ENCODE peak calls at places on chromosomes 3 and 15, in six cellular contexts. One of them, this sample, is unnamed.

GRCh38 chr3:23406576-23406975 is 203.4 kb downstream of the UBE2E2 start:
- DNase-seq in A549: no peak
- DNase-seq in K562: no peak
- DNase-seq in HepG2: no peak
- DNase-seq in GM12878: no peak
- DNase-seq in endothelial cell of umbilical vein: no peak
- DNase-seq in this sample: no peak

GRCh38 chr3:2628117-2628516 is 482.1 kb downstream of the IL5RA start:
- DNase-seq in A549: no peak
- DNase-seq in K562: no peak
- DNase-seq in HepG2: no peak
- DNase-seq in GM12878: no peak
- DNase-seq in endothelial cell of umbilical vein: no peak
- DNase-seq in this sample: no peak

GRCh38 chr3:183396662-183397391 is 31.6 kb downstream of the MCF2L2 start:
- DNase-seq in A549: no peak
- DNase-seq in K562: no peak
- DNase-seq in HepG2: no peak
- DNase-seq in GM12878: no peak
- DNase-seq in endothelial cell of umbilical vein: no peak
- DNase-seq in this sample: no peak

GRCh38 chr3:65019412-65020093 is 331.8 kb upstream of the ADAMTS9 start:
- DNase-seq in A549: no peak
- DNase-seq in K562: no peak
- DNase-seq in HepG2: no peak
- DNase-seq in GM12878: no peak
- DNase-seq in endothelial cell of umbilical vein: no peak
- DNase-seq in this sample: no peak

GRCh38 chr3:51637941-51638471 is 33.0 kb upstream of the TEX264 start:
- DNase-seq in A549: peak; percentile 72
- DNase-seq in K562: peak; percentile 72
- DNase-seq in HepG2: peak; percentile 74
- DNase-seq in GM12878: no peak
- DNase-seq in endothelial cell of umbilical vein: peak; percentile 64
- DNase-seq in this sample: peak; percentile 75

GRCh38 chr15:73902121-73903020 is 23.9 kb upstream of the LOXL1 start:
- DNase-seq in A549: no peak
- DNase-seq in K562: no peak
- DNase-seq in HepG2: no peak
- DNase-seq in GM12878: no peak
- DNase-seq in endothelial cell of umbilical vein: no peak
- DNase-seq in this sample: no peak

GRCh38 chr15:29698030-29698701 is 124.1 kb downstream of the TJP1 start:
- DNase-seq in A549: peak; percentile 86
- DNase-seq in K562: no peak
- DNase-seq in HepG2: peak; percentile 61
- DNase-seq in GM12878: no peak
- DNase-seq in endothelial cell of umbilical vein: peak; percentile 90
- DNase-seq in this sample: no peak

GRCh38 chr3:69081583-69082262 is 1.6 kb upstream of the UBA3 start:
- DNase-seq in A549: no peak
- DNase-seq in K562: peak; percentile 13
- DNase-seq in HepG2: no peak
- DNase-seq in GM12878: peak; percentile 73
- DNase-seq in endothelial cell of umbilical vein: peak; percentile 69
- DNase-seq in this sample: no peak

GRCh38 chr3:112321867-112322652 is 10.9 kb upstream of the CD200 start:
- DNase-seq in A549: no peak
- DNase-seq in K562: no peak
- DNase-seq in HepG2: peak; percentile 11
- DNase-seq in GM12878: no peak
- DNase-seq in endothelial cell of umbilical vein: no peak
- DNase-seq in this sample: no peak

GRCh38 chr3:176005564-176005963 is 1146.4 kb downstream of the NAALADL2 start:
- DNase-seq in A549: no peak
- DNase-seq in K562: no peak
- DNase-seq in HepG2: no peak
- DNase-seq in GM12878: no peak
- DNase-seq in endothelial cell of umbilical vein: no peak
- DNase-seq in this sample: no peak

GRCh38 chr3:87766736-87767135 is 292.1 kb downstream of the CGGBP1 start:
- DNase-seq in A549: no peak
- DNase-seq in K562: no peak
- DNase-seq in HepG2: no peak
- DNase-seq in GM12878: no peak
- DNase-seq in endothelial cell of umbilical vein: no peak
- DNase-seq in this sample: no peak

GRCh38 chr15:44328135-44328534 is 39.6 kb downstream of the GOLM2 start:
- DNase-seq in A549: no peak
- DNase-seq in K562: no peak
- DNase-seq in HepG2: no peak
- DNase-seq in GM12878: no peak
- DNase-seq in endothelial cell of umbilical vein: no peak
- DNase-seq in this sample: no peak

GRCh38 chr3:87126321-87126720 is 100.8 kb upstream of the CHMP2B start:
- DNase-seq in A549: no peak
- DNase-seq in K562: no peak
- DNase-seq in HepG2: no peak
- DNase-seq in GM12878: no peak
- DNase-seq in endothelial cell of umbilical vein: no peak
- DNase-seq in this sample: no peak

GRCh38 chr3:169268942-169269460 is 394.5 kb downstream of the MECOM start:
- DNase-seq in A549: no peak
- DNase-seq in K562: no peak
- DNase-seq in HepG2: no peak
- DNase-seq in GM12878: no peak
- DNase-seq in endothelial cell of umbilical vein: no peak
- DNase-seq in this sample: no peak

GRCh38 chr3:101077361-101078011 is 84.3 kb upstream of the ABI3BP start:
- DNase-seq in A549: peak; percentile 16
- DNase-seq in K562: no peak
- DNase-seq in HepG2: no peak
- DNase-seq in GM12878: no peak
- DNase-seq in endothelial cell of umbilical vein: peak; percentile 83
- DNase-seq in this sample: no peak

GRCh38 chr15:85730001-85730820 is 64.5 kb downstream of the KLHL25 start:
- DNase-seq in A549: peak; percentile 73
- DNase-seq in K562: peak; percentile 66
- DNase-seq in HepG2: peak; percentile 53
- DNase-seq in GM12878: no peak
- DNase-seq in endothelial cell of umbilical vein: peak; percentile 74
- DNase-seq in this sample: peak; percentile 77

GRCh38 chr3:43287514-43287913 is 1.2 kb downstream of the SNRK start:
- DNase-seq in A549: no peak
- DNase-seq in K562: no peak
- DNase-seq in HepG2: no peak
- DNase-seq in GM12878: no peak
- DNase-seq in endothelial cell of umbilical vein: peak; percentile 33
- DNase-seq in this sample: peak; percentile 18

GRCh38 chr15:35692256-35692867 is 146.4 kb upstream of the DPH6 start:
- DNase-seq in A549: no peak
- DNase-seq in K562: no peak
- DNase-seq in HepG2: no peak
- DNase-seq in GM12878: no peak
- DNase-seq in endothelial cell of umbilical vein: peak; percentile 90
- DNase-seq in this sample: no peak

GRCh38 chr3:185397676-185398075 is 34.7 kb downstream of the MAP3K13 start:
- DNase-seq in A549: no peak
- DNase-seq in K562: no peak
- DNase-seq in HepG2: no peak
- DNase-seq in GM12878: no peak
- DNase-seq in endothelial cell of umbilical vein: no peak
- DNase-seq in this sample: no peak

GRCh38 chr3:191563722-191564121 is 102.8 kb downstream of the PYDC2 start:
- DNase-seq in A549: no peak
- DNase-seq in K562: no peak
- DNase-seq in HepG2: no peak
- DNase-seq in GM12878: no peak
- DNase-seq in endothelial cell of umbilical vein: no peak
- DNase-seq in this sample: no peak

GRCh38 chr3:156551746-156552145 is 3.2 kb downstream of the SSR3 start:
- DNase-seq in A549: no peak
- DNase-seq in K562: no peak
- DNase-seq in HepG2: no peak
- DNase-seq in GM12878: no peak
- DNase-seq in endothelial cell of umbilical vein: no peak
- DNase-seq in this sample: no peak

GRCh38 chr3:51559266-51559907 is 20.9 kb downstream of the RAD54L2 start:
- DNase-seq in A549: no peak
- DNase-seq in K562: no peak
- DNase-seq in HepG2: no peak
- DNase-seq in GM12878: no peak
- DNase-seq in endothelial cell of umbilical vein: no peak
- DNase-seq in this sample: no peak

GRCh38 chr15:73818308-73818985 is 54.9 kb upstream of the TBC1D21 start:
- DNase-seq in A549: no peak
- DNase-seq in K562: no peak
- DNase-seq in HepG2: no peak
- DNase-seq in GM12878: no peak
- DNase-seq in endothelial cell of umbilical vein: no peak
- DNase-seq in this sample: no peak

GRCh38 chr3:150308481-150308918 is 99.6 kb upstream of the TSC22D2 start:
- DNase-seq in A549: no peak
- DNase-seq in K562: no peak
- DNase-seq in HepG2: no peak
- DNase-seq in GM12878: no peak
- DNase-seq in endothelial cell of umbilical vein: no peak
- DNase-seq in this sample: no peak

GRCh38 chr3:187098925-187099512 is 40.3 kb downstream of the RPL39L start:
- DNase-seq in A549: no peak
- DNase-seq in K562: peak; percentile 12
- DNase-seq in HepG2: no peak
- DNase-seq in GM12878: no peak
- DNase-seq in endothelial cell of umbilical vein: no peak
- DNase-seq in this sample: peak; percentile 56

GRCh38 chr15:88623061-88623460 is 1.9 kb downstream of the AEN start:
- DNase-seq in A549: peak; percentile 96
- DNase-seq in K562: no peak
- DNase-seq in HepG2: peak; percentile 46
- DNase-seq in GM12878: no peak
- DNase-seq in endothelial cell of umbilical vein: peak; percentile 55
- DNase-seq in this sample: peak; percentile 65

GRCh38 chr15:60257760-60258159 is 140.0 kb downstream of the ANXA2 start:
- DNase-seq in A549: no peak
- DNase-seq in K562: no peak
- DNase-seq in HepG2: no peak
- DNase-seq in GM12878: no peak
- DNase-seq in endothelial cell of umbilical vein: no peak
- DNase-seq in this sample: no peak

DNA sequence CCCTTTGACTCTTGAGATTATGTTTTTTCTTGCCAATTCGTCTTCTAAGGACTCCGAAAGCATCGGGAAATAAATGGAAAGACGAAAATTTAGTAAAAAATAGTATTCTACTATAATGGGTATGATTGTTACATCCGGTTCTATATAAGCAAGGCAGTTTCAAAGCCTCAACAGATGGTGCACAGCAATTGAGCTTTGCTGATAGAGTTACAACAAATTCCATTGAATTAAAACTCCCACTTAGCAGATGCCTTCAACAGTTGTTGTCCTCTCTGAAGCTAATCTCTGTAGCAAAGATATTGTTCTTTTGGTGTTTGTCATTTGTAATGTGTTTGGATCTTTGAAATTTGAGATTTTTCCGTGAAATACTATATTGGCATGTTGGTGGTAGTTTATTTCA is 16.1 kb upstream of the GHSR start:
- DNase-seq in A549: no peak
- DNase-seq in K562: no peak
- DNase-seq in HepG2: no peak
- DNase-seq in GM12878: no peak
- DNase-seq in endothelial cell of umbilical vein: no peak
- DNase-seq in this sample: no peak
- TF ChIP-seq MYC in A549: no peak
- TF ChIP-seq MYC in K562: no peak
- TF ChIP-seq MYC in HepG2: no peak
- TF ChIP-seq MYC in GM12878: no peak
- TF ChIP-seq MYC in endothelial cell of umbilical vein: no peak
- TF ChIP-seq MYC in this sample: no peak

GRCh38 chr3:71130516-71131384 is 452.8 kb downstream of the FOXP1 start:
- DNase-seq in A549: no peak
- DNase-seq in K562: peak; percentile 47
- DNase-seq in HepG2: peak; percentile 35
- DNase-seq in GM12878: no peak
- DNase-seq in endothelial cell of umbilical vein: peak; percentile 84
- DNase-seq in this sample: peak; percentile 80
- TF ChIP-seq MYC in A549: no peak
- TF ChIP-seq MYC in K562: no peak
- TF ChIP-seq MYC in HepG2: no peak
- TF ChIP-seq MYC in GM12878: no peak
- TF ChIP-seq MYC in endothelial cell of umbilical vein: no peak
- TF ChIP-seq MYC in this sample: no peak

GRCh38 chr3:124664804-124665203 is 65.4 kb upstream of the UMPS start:
- DNase-seq in A549: no peak
- DNase-seq in K562: no peak
- DNase-seq in HepG2: peak; percentile 70
- DNase-seq in GM12878: no peak
- DNase-seq in endothelial cell of umbilical vein: no peak
- DNase-seq in this sample: no peak

GRCh38 chr3:124663690-124664089 is 66.6 kb upstream of the UMPS start:
- DNase-seq in A549: peak; percentile 16
- DNase-seq in K562: no peak
- DNase-seq in HepG2: no peak
- DNase-seq in GM12878: no peak
- DNase-seq in endothelial cell of umbilical vein: no peak
- DNase-seq in this sample: no peak

GRCh38 chr3:124671123-124671522 is 59.1 kb upstream of the UMPS start:
- DNase-seq in A549: no peak
- DNase-seq in K562: no peak
- DNase-seq in HepG2: no peak
- DNase-seq in GM12878: no peak
- DNase-seq in endothelial cell of umbilical vein: no peak
- DNase-seq in this sample: no peak

GRCh38 chr3:124669470-124669869 is 60.8 kb upstream of the UMPS start:
- DNase-seq in A549: peak; percentile 25
- DNase-seq in K562: no peak
- DNase-seq in HepG2: no peak
- DNase-seq in GM12878: no peak
- DNase-seq in endothelial cell of umbilical vein: no peak
- DNase-seq in this sample: no peak

DNA sequence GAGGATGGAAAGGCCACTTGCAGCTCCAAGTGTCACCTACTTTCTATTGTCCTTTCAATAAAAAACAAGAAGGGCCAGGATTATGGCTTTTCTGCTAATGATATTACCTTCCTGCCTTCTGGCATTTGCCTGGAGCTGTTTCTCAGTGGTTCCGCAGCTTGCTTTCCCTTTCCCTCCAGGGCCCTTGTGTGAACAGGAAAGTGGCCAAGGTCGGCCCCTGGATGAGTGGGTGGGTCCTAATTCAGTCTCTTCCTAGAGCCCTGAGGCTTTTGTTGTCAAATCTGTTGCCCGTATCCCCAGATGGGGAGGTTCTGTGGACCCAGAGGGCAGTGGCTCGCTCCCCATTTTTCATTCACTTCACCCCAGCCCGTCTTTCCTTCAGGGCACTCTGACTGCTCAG is 64.2 kb upstream of the UMPS start:
- DNase-seq in A549: no peak
- DNase-seq in K562: no peak
- DNase-seq in HepG2: no peak
- DNase-seq in GM12878: no peak
- DNase-seq in endothelial cell of umbilical vein: no peak
- DNase-seq in this sample: no peak
- TF ChIP-seq MYC in A549: no peak
- TF ChIP-seq MYC in K562: no peak
- TF ChIP-seq MYC in HepG2: no peak
- TF ChIP-seq MYC in GM12878: no peak
- TF ChIP-seq MYC in endothelial cell of umbilical vein: no peak
- TF ChIP-seq MYC in this sample: no peak

GRCh38 chr3:105791134-105791533 is 77.7 kb downstream of the CBLB start:
- DNase-seq in A549: no peak
- DNase-seq in K562: no peak
- DNase-seq in HepG2: no peak
- DNase-seq in GM12878: no peak
- DNase-seq in endothelial cell of umbilical vein: no peak
- DNase-seq in this sample: no peak
- TF ChIP-seq MYC in A549: no peak
- TF ChIP-seq MYC in K562: no peak
- TF ChIP-seq MYC in HepG2: no peak
- TF ChIP-seq MYC in GM12878: no peak
- TF ChIP-seq MYC in endothelial cell of umbilical vein: no peak
- TF ChIP-seq MYC in this sample: no peak